ENCODE peak calls at places on chromosome 6, in five cellular contexts. One of them, this sample, is unnamed.

GRCh38 chr6:16591681-16592549 is 169.3 kb downstream of the ATXN1 start:
- DNase-seq in HTR-8/SVneo: no peak
- DNase-seq in SIG-M5: no peak
- DNase-seq in HCT116: no peak
- DNase-seq in CD14-positive monocyte: no peak
- DNase-seq in this sample: no peak

GRCh38 chr6:160733045-160733646 is 31.1 kb downstream of the PLG start:
- DNase-seq in SIG-M5: no peak
- DNase-seq in HTR-8/SVneo: no peak
- DNase-seq in HCT116: peak
- DNase-seq in CD14-positive monocyte: no peak
- DNase-seq in this sample: peak

GRCh38 chr6:6694368-6694780 is 105.9 kb downstream of the LY86 start:
- DNase-seq in SIG-M5: no peak
- DNase-seq in HCT116: no peak
- DNase-seq in CD14-positive monocyte: no peak
- DNase-seq in HTR-8/SVneo: no peak
- DNase-seq in this sample: no peak

GRCh38 chr6:139538366-139538765 is 163.9 kb upstream of the CITED2 start:
- DNase-seq in CD14-positive monocyte: no peak
- DNase-seq in SIG-M5: no peak
- DNase-seq in HTR-8/SVneo: no peak
- DNase-seq in HCT116: no peak
- DNase-seq in this sample: no peak

GRCh38 chr6:37705239-37706051 is 7.8 kb upstream of the MDGA1 start:
- DNase-seq in HCT116: no peak
- DNase-seq in CD14-positive monocyte: no peak
- DNase-seq in HTR-8/SVneo: no peak
- DNase-seq in SIG-M5: no peak
- DNase-seq in this sample: peak

GRCh38 chr6:39995633-39996032 is 61.4 kb upstream of the MOCS1 start:
- DNase-seq in HCT116: no peak
- DNase-seq in CD14-positive monocyte: no peak
- DNase-seq in SIG-M5: no peak
- DNase-seq in HTR-8/SVneo: no peak
- DNase-seq in this sample: no peak

GRCh38 chr6:135819665-135820064 is 31.8 kb upstream of the PDE7B start:
- DNase-seq in HCT116: no peak
- DNase-seq in HTR-8/SVneo: no peak
- DNase-seq in SIG-M5: no peak
- DNase-seq in CD14-positive monocyte: no peak
- DNase-seq in this sample: no peak

GRCh38 chr6:34736838-34737237 is 20.5 kb upstream of the SNRPC start:
- DNase-seq in HTR-8/SVneo: no peak
- DNase-seq in HCT116: no peak
- DNase-seq in CD14-positive monocyte: no peak
- DNase-seq in SIG-M5: no peak
- DNase-seq in this sample: no peak

GRCh38 chr6:13063300-13063918 is 264.9 kb downstream of the TBC1D7 start:
- DNase-seq in HTR-8/SVneo: no peak
- DNase-seq in SIG-M5: no peak
- DNase-seq in HCT116: no peak
- DNase-seq in CD14-positive monocyte: no peak
- DNase-seq in this sample: no peak

GRCh38 chr6:30875244-30876038 is 8.9 kb upstream of the DDR1 start:
- DNase-seq in HCT116: no peak
- DNase-seq in HTR-8/SVneo: no peak
- DNase-seq in SIG-M5: no peak
- DNase-seq in CD14-positive monocyte: no peak
- DNase-seq in this sample: no peak

GRCh38 chr6:146957443-146957842 is 246.8 kb upstream of the STXBP5 start:
- DNase-seq in HTR-8/SVneo: no peak
- DNase-seq in SIG-M5: no peak
- DNase-seq in CD14-positive monocyte: no peak
- DNase-seq in HCT116: no peak
- DNase-seq in this sample: no peak

GRCh38 chr6:41505084-41506049 is 40.8 kb upstream of the FOXP4 start:
- DNase-seq in SIG-M5: no peak
- DNase-seq in HTR-8/SVneo: no peak
- DNase-seq in CD14-positive monocyte: no peak
- DNase-seq in HCT116: no peak
- DNase-seq in this sample: peak

GRCh38 chr6:143139239-143139784 is 78.6 kb downstream of the AIG1 start:
- DNase-seq in SIG-M5: no peak
- DNase-seq in CD14-positive monocyte: no peak
- DNase-seq in HCT116: no peak
- DNase-seq in HTR-8/SVneo: no peak
- DNase-seq in this sample: no peak

GRCh38 chr6:45772886-45773285 is 242.8 kb downstream of the CLIC5 start:
- DNase-seq in HTR-8/SVneo: no peak
- DNase-seq in HCT116: no peak
- DNase-seq in SIG-M5: no peak
- DNase-seq in CD14-positive monocyte: no peak
- DNase-seq in this sample: no peak

GRCh38 chr6:69867075-69867911 is 937 bp downstream of the COL19A1 start:
- DNase-seq in HCT116: no peak
- DNase-seq in CD14-positive monocyte: peak
- DNase-seq in SIG-M5: no peak
- DNase-seq in HTR-8/SVneo: peak
- DNase-seq in this sample: no peak

GRCh38 chr6:106309024-106309423 is 16.5 kb downstream of the ATG5 start:
- DNase-seq in CD14-positive monocyte: no peak
- DNase-seq in HCT116: no peak
- DNase-seq in SIG-M5: no peak
- DNase-seq in HTR-8/SVneo: no peak
- DNase-seq in this sample: no peak

GRCh38 chr6:7314414-7314813 is 1.4 kb upstream of the SSR1 start:
- DNase-seq in CD14-positive monocyte: no peak
- DNase-seq in HTR-8/SVneo: no peak
- DNase-seq in HCT116: no peak
- DNase-seq in SIG-M5: no peak
- DNase-seq in this sample: no peak

GRCh38 chr6:131205891-131206290 is 70.6 kb downstream of the AKAP7 start:
- DNase-seq in HTR-8/SVneo: no peak
- DNase-seq in HCT116: no peak
- DNase-seq in SIG-M5: no peak
- DNase-seq in CD14-positive monocyte: no peak
- DNase-seq in this sample: no peak

GRCh38 chr6:165231581-165232276 is 77.7 kb downstream of the C6orf118 start:
- DNase-seq in HTR-8/SVneo: peak
- DNase-seq in SIG-M5: no peak
- DNase-seq in CD14-positive monocyte: no peak
- DNase-seq in HCT116: peak
- DNase-seq in this sample: peak

GRCh38 chr6:11428895-11429294 is 108.7 kb upstream of the TMEM170B start:
- DNase-seq in CD14-positive monocyte: no peak
- DNase-seq in HCT116: no peak
- DNase-seq in HTR-8/SVneo: peak
- DNase-seq in SIG-M5: no peak
- DNase-seq in this sample: no peak

GRCh38 chr6:132812255-132812732 is 2.1 kb upstream of the RPS12 start:
- DNase-seq in SIG-M5: no peak
- DNase-seq in CD14-positive monocyte: no peak
- DNase-seq in HCT116: no peak
- DNase-seq in HTR-8/SVneo: no peak
- DNase-seq in this sample: peak

GRCh38 chr6:43779864-43780260 is 9.9 kb downstream of the VEGFA start:
- DNase-seq in SIG-M5: no peak
- DNase-seq in HCT116: no peak
- DNase-seq in CD14-positive monocyte: no peak
- DNase-seq in HTR-8/SVneo: no peak
- DNase-seq in this sample: no peak

GRCh38 chr6:139695361-139695760 is 320.9 kb upstream of the CITED2 start:
- DNase-seq in HCT116: no peak
- DNase-seq in CD14-positive monocyte: no peak
- DNase-seq in SIG-M5: no peak
- DNase-seq in HTR-8/SVneo: no peak
- DNase-seq in this sample: no peak

GRCh38 chr6:26571592-26572296 is 25.0 kb upstream of the ABT1 start:
- DNase-seq in HTR-8/SVneo: peak
- DNase-seq in SIG-M5: no peak
- DNase-seq in CD14-positive monocyte: no peak
- DNase-seq in HCT116: peak
- DNase-seq in this sample: peak

GRCh38 chr6:3337521-3338350 is 79.0 kb downstream of the PSMG4 start:
- DNase-seq in CD14-positive monocyte: no peak
- DNase-seq in HTR-8/SVneo: peak
- DNase-seq in HCT116: no peak
- DNase-seq in SIG-M5: no peak
- DNase-seq in this sample: no peak

GRCh38 chr6:144310761-144311160 is 25.6 kb downstream of the UTRN start:
- DNase-seq in HTR-8/SVneo: no peak
- DNase-seq in HCT116: no peak
- DNase-seq in CD14-positive monocyte: no peak
- DNase-seq in SIG-M5: no peak
- DNase-seq in this sample: no peak